ENCODE peak calls at places on chromosome 18, in seven cellular contexts. One of them, this sample, is unnamed.
A peak's percentile ranks its signal among the peaks of the same experiment; 100 is the strongest.

GRCh38 chr18:35189510-35189909 is 51.3 kb upstream of the ZNF397 start:
- DNase-seq in esophagus squamous epithelium: no peak
- DNase-seq in aorta: no peak
- DNase-seq in Peyer's patch: no peak
- DNase-seq in adipocyte: peak; percentile 45
- DNase-seq in BE2C: no peak
- DNase-seq in small intestine: no peak
- DNase-seq in this sample: no peak

GRCh38 chr18:58996131-58996632 is 131.5 kb downstream of the ZNF532 start:
- DNase-seq in esophagus squamous epithelium: no peak
- DNase-seq in BE2C: no peak
- DNase-seq in small intestine: no peak
- DNase-seq in aorta: no peak
- DNase-seq in adipocyte: peak; percentile 71
- DNase-seq in Peyer's patch: no peak
- DNase-seq in this sample: no peak

GRCh38 chr18:59814872-59815271 is 84.9 kb upstream of the PMAIP1 start:
- DNase-seq in BE2C: no peak
- DNase-seq in Peyer's patch: no peak
- DNase-seq in adipocyte: peak; percentile 57
- DNase-seq in esophagus squamous epithelium: no peak
- DNase-seq in aorta: no peak
- DNase-seq in small intestine: no peak
- DNase-seq in this sample: no peak

GRCh38 chr18:75051757-75052156 is 157.2 kb downstream of the PTGR3 start:
- DNase-seq in BE2C: no peak
- DNase-seq in aorta: no peak
- DNase-seq in Peyer's patch: no peak
- DNase-seq in small intestine: no peak
- DNase-seq in esophagus squamous epithelium: no peak
- DNase-seq in adipocyte: no peak
- DNase-seq in this sample: no peak

GRCh38 chr18:2502880-2503279 is 68.4 kb downstream of the METTL4 start:
- DNase-seq in small intestine: no peak
- DNase-seq in Peyer's patch: no peak
- DNase-seq in aorta: no peak
- DNase-seq in adipocyte: no peak
- DNase-seq in esophagus squamous epithelium: no peak
- DNase-seq in BE2C: no peak
- DNase-seq in this sample: no peak

GRCh38 chr18:47595816-47596501 is 334.5 kb downstream of the SMAD2 start:
- DNase-seq in BE2C: peak; percentile 32
- DNase-seq in aorta: no peak
- DNase-seq in small intestine: peak; percentile 3
- DNase-seq in esophagus squamous epithelium: no peak
- DNase-seq in Peyer's patch: peak; percentile 56
- DNase-seq in adipocyte: no peak
- DNase-seq in this sample: no peak

GRCh38 chr18:33673689-33674088 is 95.7 kb downstream of the ASXL3 start:
- DNase-seq in small intestine: no peak
- DNase-seq in BE2C: no peak
- DNase-seq in aorta: no peak
- DNase-seq in Peyer's patch: no peak
- DNase-seq in esophagus squamous epithelium: no peak
- DNase-seq in adipocyte: no peak
- DNase-seq in this sample: no peak

GRCh38 chr18:44679912-44680270 is 797 bp upstream of the SETBP1 start:
- DNase-seq in esophagus squamous epithelium: no peak
- DNase-seq in small intestine: peak; percentile 23
- DNase-seq in Peyer's patch: peak; percentile 67
- DNase-seq in adipocyte: peak; percentile 81
- DNase-seq in BE2C: peak; percentile 61
- DNase-seq in aorta: peak; percentile 87
- DNase-seq in this sample: no peak

GRCh38 chr18:13562494-13563029 is 163.8 kb downstream of the FAM210A start:
- DNase-seq in Peyer's patch: no peak
- DNase-seq in small intestine: no peak
- DNase-seq in esophagus squamous epithelium: no peak
- DNase-seq in adipocyte: no peak
- DNase-seq in BE2C: no peak
- DNase-seq in aorta: no peak
- DNase-seq in this sample: no peak

GRCh38 chr18:47953471-47953931 is 23.0 kb upstream of the SMAD2 start:
- DNase-seq in BE2C: peak; percentile 53
- DNase-seq in adipocyte: peak; percentile 57
- DNase-seq in small intestine: peak; percentile 18
- DNase-seq in Peyer's patch: no peak
- DNase-seq in esophagus squamous epithelium: peak; percentile 4
- DNase-seq in aorta: peak; percentile 78
- DNase-seq in this sample: no peak

GRCh38 chr18:32383040-32383819 is 87.5 kb downstream of the GAREM1 start:
- DNase-seq in adipocyte: peak; percentile 84
- DNase-seq in small intestine: peak; percentile 22
- DNase-seq in BE2C: no peak
- DNase-seq in Peyer's patch: no peak
- DNase-seq in esophagus squamous epithelium: no peak
- DNase-seq in aorta: no peak
- DNase-seq in this sample: no peak

GRCh38 chr18:48662021-48662661 is 123.3 kb downstream of the CTIF start:
- DNase-seq in adipocyte: peak; percentile 81
- DNase-seq in BE2C: no peak
- DNase-seq in Peyer's patch: no peak
- DNase-seq in esophagus squamous epithelium: no peak
- DNase-seq in aorta: no peak
- DNase-seq in small intestine: peak; percentile 12
- DNase-seq in this sample: no peak

GRCh38 chr18:25724121-25724520 is 366.3 kb downstream of the SS18 start:
- DNase-seq in small intestine: no peak
- DNase-seq in BE2C: no peak
- DNase-seq in esophagus squamous epithelium: no peak
- DNase-seq in Peyer's patch: no peak
- DNase-seq in aorta: no peak
- DNase-seq in adipocyte: no peak
- DNase-seq in this sample: no peak

GRCh38 chr18:79624356-79624961 is 55.1 kb upstream of the CTDP1 start:
- DNase-seq in esophagus squamous epithelium: no peak
- DNase-seq in Peyer's patch: no peak
- DNase-seq in adipocyte: no peak
- DNase-seq in BE2C: no peak
- DNase-seq in aorta: no peak
- DNase-seq in small intestine: no peak
- DNase-seq in this sample: no peak

GRCh38 chr18:26405190-26405781 is 143.1 kb downstream of the KCTD1 start:
- DNase-seq in BE2C: peak; percentile 33
- DNase-seq in esophagus squamous epithelium: no peak
- DNase-seq in adipocyte: peak; percentile 35
- DNase-seq in aorta: no peak
- DNase-seq in Peyer's patch: no peak
- DNase-seq in small intestine: peak; percentile 17
- DNase-seq in this sample: no peak

GRCh38 chr18:22223263-22223960 is 54.0 kb downstream of the GATA6 start:
- DNase-seq in small intestine: peak; percentile 96
- DNase-seq in adipocyte: peak; percentile 64
- DNase-seq in BE2C: peak; percentile 34
- DNase-seq in aorta: peak; percentile 97
- DNase-seq in Peyer's patch: peak; percentile 91
- DNase-seq in esophagus squamous epithelium: no peak
- DNase-seq in this sample: no peak

GRCh38 chr18:49441338-49441938 is 19.0 kb downstream of the DYM start:
- DNase-seq in Peyer's patch: no peak
- DNase-seq in adipocyte: no peak
- DNase-seq in small intestine: no peak
- DNase-seq in BE2C: no peak
- DNase-seq in esophagus squamous epithelium: no peak
- DNase-seq in aorta: no peak
- DNase-seq in this sample: no peak

GRCh38 chr18:12087483-12087960 is 6.1 kb upstream of the ANKRD62 start:
- DNase-seq in BE2C: no peak
- DNase-seq in aorta: no peak
- DNase-seq in Peyer's patch: no peak
- DNase-seq in small intestine: no peak
- DNase-seq in adipocyte: no peak
- DNase-seq in esophagus squamous epithelium: no peak
- DNase-seq in this sample: no peak

GRCh38 chr18:44758821-44759624 is 78.3 kb downstream of the SETBP1 start:
- DNase-seq in adipocyte: no peak
- DNase-seq in Peyer's patch: no peak
- DNase-seq in aorta: no peak
- DNase-seq in small intestine: peak; percentile 12
- DNase-seq in esophagus squamous epithelium: no peak
- DNase-seq in BE2C: no peak
- DNase-seq in this sample: no peak

GRCh38 chr18:38611036-38611964 is 1045.7 kb upstream of the CELF4 start:
- DNase-seq in small intestine: no peak
- DNase-seq in adipocyte: no peak
- DNase-seq in esophagus squamous epithelium: no peak
- DNase-seq in aorta: no peak
- DNase-seq in Peyer's patch: no peak
- DNase-seq in BE2C: no peak
- DNase-seq in this sample: no peak

GRCh38 chr18:25561923-25562322 is 210.0 kb upstream of the ZNF521 start:
- DNase-seq in BE2C: no peak
- DNase-seq in adipocyte: peak; percentile 29
- DNase-seq in Peyer's patch: no peak
- DNase-seq in aorta: no peak
- DNase-seq in small intestine: peak; percentile 8
- DNase-seq in esophagus squamous epithelium: no peak
- DNase-seq in this sample: no peak

GRCh38 chr18:49006641-49007136 is 55.9 kb upstream of the SMAD7 start:
- DNase-seq in adipocyte: no peak
- DNase-seq in Peyer's patch: no peak
- DNase-seq in aorta: no peak
- DNase-seq in esophagus squamous epithelium: no peak
- DNase-seq in small intestine: no peak
- DNase-seq in BE2C: no peak
- DNase-seq in this sample: no peak

DNA sequence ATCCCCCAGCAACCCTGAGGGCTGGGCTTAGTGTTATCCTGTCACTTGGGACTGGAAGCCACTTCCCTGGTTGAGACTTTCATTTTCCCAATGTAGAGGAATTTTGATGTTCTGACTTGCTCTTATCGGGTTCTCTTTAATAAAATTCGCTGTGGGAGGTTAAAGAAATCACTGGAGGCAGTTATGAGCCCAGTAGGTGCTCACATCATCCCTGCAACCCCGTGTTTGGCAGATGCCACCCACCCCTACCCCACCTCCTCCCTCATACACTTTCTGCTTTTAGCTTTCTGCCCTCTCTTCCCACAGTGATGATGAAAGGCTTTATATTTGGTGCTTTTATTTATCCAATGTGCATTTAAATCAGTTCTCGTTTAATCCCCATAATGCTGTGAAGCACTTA is 106.6 kb downstream of the MAPK4 start:
- DNase-seq in Peyer's patch: no peak
- DNase-seq in BE2C: no peak
- DNase-seq in aorta: peak; percentile 20
- DNase-seq in esophagus squamous epithelium: no peak
- DNase-seq in adipocyte: no peak
- DNase-seq in small intestine: no peak
- DNase-seq in this sample: no peak
- H3K9me3 ChIP-seq in Peyer's patch: no peaks in the 10 kb centered on the region
- H3K9me3 ChIP-seq in BE2C: no peaks in the 10 kb centered on the region
- H3K9me3 ChIP-seq in aorta: no peaks in the 10 kb centered on the region
- H3K9me3 ChIP-seq in esophagus squamous epithelium: peaks cover 7% of the 10 kb centered on the region
- H3K9me3 ChIP-seq in adipocyte: peaks cover 11% of the 10 kb centered on the region
- H3K9me3 ChIP-seq in small intestine: no peaks in the 10 kb centered on the region
- H3K9me3 ChIP-seq in this sample: no peaks in the 10 kb centered on the region

DNA sequence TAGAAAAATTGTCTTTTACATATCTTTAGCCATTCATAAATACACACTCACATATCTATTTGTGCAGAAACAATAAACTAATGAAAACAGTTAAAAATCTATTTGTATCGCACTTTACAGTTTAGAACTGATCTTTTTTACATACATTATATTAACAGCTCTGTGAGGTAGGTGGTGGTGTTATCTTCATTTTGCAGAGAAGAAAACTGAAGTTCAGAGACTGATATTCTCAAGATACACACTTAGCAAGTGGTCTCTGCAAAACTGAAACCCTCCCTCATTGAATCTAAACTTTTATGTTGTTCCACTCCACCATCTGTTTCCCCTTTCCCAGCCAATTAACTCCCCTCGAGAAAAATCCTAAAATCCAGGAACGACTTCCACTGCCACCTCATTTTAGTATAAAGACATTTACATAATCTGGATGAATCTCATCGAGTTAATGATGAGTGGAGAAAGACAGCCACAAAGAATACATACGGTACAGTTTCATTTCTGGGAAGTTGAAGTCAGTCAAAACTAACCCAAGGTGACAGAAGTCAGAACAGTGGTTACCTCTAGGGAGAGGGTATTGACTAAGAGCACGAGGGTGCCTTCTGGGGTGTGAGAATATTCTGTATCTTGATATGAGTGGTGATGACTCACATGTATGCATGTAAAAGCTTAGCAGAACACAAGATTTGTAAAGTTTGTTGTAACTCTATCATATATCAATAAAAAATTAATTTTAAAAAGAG is 524.2 kb upstream of the TCF4 start:
- DNase-seq in small intestine: no peak
- DNase-seq in BE2C: no peak
- DNase-seq in aorta: no peak
- DNase-seq in Peyer's patch: no peak
- DNase-seq in adipocyte: peak; percentile 24
- DNase-seq in esophagus squamous epithelium: no peak
- DNase-seq in this sample: no peak
- H3K9me3 ChIP-seq in small intestine: no peaks in the 10 kb centered on the region
- H3K9me3 ChIP-seq in BE2C: no peaks in the 10 kb centered on the region
- H3K9me3 ChIP-seq in aorta: no peaks in the 10 kb centered on the region
- H3K9me3 ChIP-seq in Peyer's patch: no peaks in the 10 kb centered on the region
- H3K9me3 ChIP-seq in adipocyte: no peaks in the 10 kb centered on the region
- H3K9me3 ChIP-seq in esophagus squamous epithelium: no peaks in the 10 kb centered on the region
- H3K9me3 ChIP-seq in this sample: no peaks in the 10 kb centered on the region

GRCh38 chr18:66124394-66124793 is 373.6 kb downstream of the CDH7 start:
- DNase-seq in esophagus squamous epithelium: no peak
- DNase-seq in Peyer's patch: no peak
- DNase-seq in aorta: no peak
- DNase-seq in BE2C: no peak
- DNase-seq in adipocyte: no peak
- DNase-seq in small intestine: no peak
- DNase-seq in this sample: no peak
- H3K9me3 ChIP-seq in esophagus squamous epithelium: no peaks in the 10 kb centered on the region
- H3K9me3 ChIP-seq in Peyer's patch: no peaks in the 10 kb centered on the region
- H3K9me3 ChIP-seq in aorta: no peaks in the 10 kb centered on the region
- H3K9me3 ChIP-seq in BE2C: no peaks in the 10 kb centered on the region
- H3K9me3 ChIP-seq in adipocyte: no peaks in the 10 kb centered on the region
- H3K9me3 ChIP-seq in small intestine: no peaks in the 10 kb centered on the region
- H3K9me3 ChIP-seq in this sample: no peaks in the 10 kb centered on the region

DNA sequence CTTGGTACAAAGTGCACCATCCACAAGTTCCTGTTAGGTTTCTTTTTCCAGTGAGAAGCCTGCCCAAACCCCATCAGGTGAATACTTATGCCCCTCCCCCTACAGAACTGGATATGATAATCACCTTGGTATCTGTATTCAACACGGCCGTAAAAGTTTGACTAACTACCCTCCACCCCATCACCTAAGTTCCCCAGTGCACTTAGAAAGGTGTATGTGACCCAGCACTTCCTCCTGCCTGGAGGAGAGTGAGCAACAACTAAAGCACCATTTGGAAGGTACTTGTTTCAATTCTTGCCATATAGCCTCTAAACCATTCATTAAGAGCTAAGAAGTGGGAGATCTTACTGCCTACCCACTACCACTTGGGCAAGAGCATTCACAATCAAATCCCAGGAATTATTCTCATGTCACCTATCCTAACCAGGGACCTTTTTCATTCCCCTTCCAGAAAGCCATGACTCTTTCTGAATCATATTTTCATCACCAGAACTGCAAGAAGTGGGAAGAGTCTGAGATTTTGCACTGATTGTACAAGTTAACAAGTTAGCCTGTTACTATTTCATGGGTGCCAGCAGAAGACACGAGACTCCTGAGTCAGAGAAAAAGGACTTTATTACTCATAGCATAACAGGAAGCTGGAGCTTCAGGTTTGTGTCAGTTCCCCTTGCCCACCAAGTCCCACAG is 53.5 kb upstream of the NDUFV2 start:
- DNase-seq in small intestine: peak; percentile 9
- DNase-seq in BE2C: no peak
- DNase-seq in adipocyte: no peak
- DNase-seq in Peyer's patch: no peak
- DNase-seq in aorta: no peak
- DNase-seq in esophagus squamous epithelium: no peak
- DNase-seq in this sample: no peak
- H3K9me3 ChIP-seq in small intestine: no peaks in the 10 kb centered on the region
- H3K9me3 ChIP-seq in BE2C: no peaks in the 10 kb centered on the region
- H3K9me3 ChIP-seq in adipocyte: peaks cover 16% of the 10 kb centered on the region
- H3K9me3 ChIP-seq in Peyer's patch: no peaks in the 10 kb centered on the region
- H3K9me3 ChIP-seq in aorta: no peaks in the 10 kb centered on the region
- H3K9me3 ChIP-seq in esophagus squamous epithelium: peaks cover 27% of the 10 kb centered on the region
- H3K9me3 ChIP-seq in this sample: no peaks in the 10 kb centered on the region

This sample was measured in T-helper 17 cell.